ENCODE peak calls at places on chromosomes 13 and 19, in six cellular contexts. H, D, G, O, Q and W are unnamed samples.

GRCh38 chr13:35712907-35713685 is 236.6 kb upstream of the MAB21L1 start:
- DNase-seq in H (no peak), D (no peak), G (no peak), O (no peak), Q (no peak), W (no peak)

GRCh38 chr19:52896431-52897148 is 845 bp downstream of the ZNF320 start:
- DNase-seq in H (peak; percentile 3), D (no peak), G (peak; percentile 22), O (no peak), Q (no peak), W (peak; percentile 7)

GRCh38 chr19:16627194-16627927 is 643 bp downstream of the MED26 start:
- DNase-seq in H (no peak), D (peak; percentile 12), G (no peak), O (peak; percentile 19), Q (peak; percentile 5), W (no peak)

GRCh38 chr13:113967206-113967720 is 6.6 kb downstream of the C13orf46 start:
- DNase-seq in H (no peak), D (no peak), G (no peak), O (no peak), Q (no peak), W (no peak)

GRCh38 chr19:31448221-31448657 is 99.0 kb upstream of the TSHZ3 start:
- DNase-seq in H (peak; percentile 88), D (no peak), G (peak; percentile 91), O (no peak), Q (no peak), W (no peak)

GRCh38 chr19:1998712-1999708 is 16.5 kb downstream of the BTBD2 start:
- DNase-seq in H (no peak), D (no peak), G (no peak), O (no peak), Q (no peak), W (no peak)

GRCh38 chr19:11381535-11382369 is 2.4 kb downstream of the EPOR start:
- DNase-seq in H (peak; percentile 83), D (peak; percentile 51), G (peak; percentile 84), O (peak; percentile 92), Q (peak; percentile 43), W (no peak)

GRCh38 chr19:2661615-2662014 is 40.9 kb downstream of the GNG7 start:
- DNase-seq in H (no peak), D (no peak), G (no peak), O (peak; percentile 58), Q (no peak), W (no peak)

GRCh38 chr13:23778879-23779278 is 110.3 kb downstream of the MIPEP start:
- DNase-seq in H (no peak), D (no peak), G (peak; percentile 72), O (no peak), Q (no peak), W (no peak)